ENCODE peak calls at places on chromosomes 2 and 18, in four cellular contexts. H, F, Z and C are unnamed samples. For H3K36me3, the result is how much of the 10 kb centered on the place peaks cover.

GRCh38 chr2:176129013-176129796 is at the start of gene HOXD8:
- DNase-seq in H (no peak), Z (peak), F (peak), C (no peak)

GRCh38 chr18:459801-460200 is 40.7 kb downstream of the COLEC12 start:
- DNase-seq in Z (no peak), F (no peak), H (no peak), C (no peak)

GRCh38 chr2:173990970-173991819 is 26.0 kb upstream of the SP3 start:
- DNase-seq in H (no peak), F (no peak), Z (no peak), C (peak)

GRCh38 chr2:85540131-85540587 is 1.2 kb downstream of the MAT2A start:
- DNase-seq in H (no peak), F (no peak), Z (no peak), C (no peak)

GRCh38 chr2:232170391-232170790 is 208.2 kb upstream of the ALPP start:
- DNase-seq in F (no peak), H (no peak), Z (no peak), C (no peak)

GRCh38 chr2:190123956-190124355 is 61.4 kb upstream of the MSTN start:
- DNase-seq in H (no peak), Z (no peak), F (no peak), C (no peak)

GRCh38 chr2:30567317-30567716 is 120.3 kb downstream of the LCLAT1 start:
- DNase-seq in Z (no peak), F (no peak), H (no peak), C (no peak)

GRCh38 chr2:178072383-178073301 is at the start of gene PDE11A:
- DNase-seq in F (peak), Z (peak), H (no peak), C (peak)

GRCh38 chr2:183037660-183038340 is 457 bp downstream of the NCKAP1 start:
- DNase-seq in Z (peak), H (peak), F (peak), C (peak)

GRCh38 chr2:72147303-72147970 is at the start of gene CYP26B1:
- DNase-seq in H (no peak), F (peak), Z (peak), C (peak)

GRCh38 chr2:72147971-72148369 is 308 bp upstream of the CYP26B1 start:
- DNase-seq in Z (no peak), F (no peak), H (no peak), C (peak)

GRCh38 chr2:72148975-72149555 is 1.4 kb upstream of the CYP26B1 start:
- DNase-seq in F (peak), H (no peak), Z (peak), C (no peak)

GRCh38 chr2:72149556-72150156 is 2.0 kb upstream of the CYP26B1 start:
- DNase-seq in H (no peak), Z (peak), F (peak), C (peak)

DNA sequence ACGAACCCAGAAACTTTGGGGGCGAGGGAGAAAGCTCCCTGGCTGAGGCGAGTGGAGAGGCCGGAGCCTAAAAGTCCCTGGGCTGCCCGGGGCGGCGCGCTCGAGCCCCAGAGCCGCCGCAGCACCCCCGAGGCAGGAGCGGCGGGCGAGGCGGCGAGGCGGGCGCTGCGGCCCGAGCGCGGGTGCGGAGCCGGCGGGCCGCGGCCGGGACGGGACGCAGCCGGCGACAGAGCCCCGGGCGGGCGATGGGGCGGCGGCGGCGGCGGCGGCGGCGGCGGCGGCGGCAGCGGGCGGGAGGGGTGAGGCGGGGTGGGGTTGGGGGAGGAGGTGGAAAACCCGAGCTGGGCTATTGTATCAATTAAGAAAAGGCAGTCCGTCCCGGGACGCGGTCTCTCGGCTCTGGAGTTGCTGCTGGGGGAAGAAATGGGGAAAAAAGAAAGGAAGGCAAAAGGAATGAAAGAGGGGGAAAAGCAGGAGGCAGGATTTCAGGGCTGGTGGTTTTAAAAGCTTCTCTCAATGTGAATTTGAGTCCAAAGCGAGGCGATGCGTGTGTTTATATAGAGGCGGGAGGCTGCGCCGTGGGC is 821 bp upstream of the CYP26B1 start:
- DNase-seq in Z (peak), H (no peak), F (peak), C (no peak)
- H3K4me3 ChIP-seq in Z (peak), H (no peak), F (peak), C (peak)

DNA sequence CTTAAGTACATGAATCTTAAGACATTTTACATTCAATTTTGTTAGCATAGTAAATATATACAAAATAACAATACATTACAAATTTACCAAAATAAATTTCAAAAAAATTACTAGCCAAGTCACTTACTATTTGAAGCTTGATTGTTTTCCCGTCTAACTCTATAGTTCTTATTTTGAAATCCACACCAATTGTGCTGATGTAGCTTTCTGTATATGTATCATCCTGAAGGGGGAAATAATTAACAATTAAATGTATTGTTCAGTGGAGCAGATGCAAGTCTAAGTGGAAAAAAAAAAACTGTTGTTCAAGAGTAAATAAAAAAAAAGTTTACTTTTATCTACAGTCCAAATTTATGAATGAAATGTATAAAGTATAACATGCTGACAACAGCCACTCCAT is 32.1 kb downstream of the RAB1A start:
- DNase-seq in F (no peak), Z (no peak), H (no peak), C (no peak)
- H3K36me3 ChIP-seq in F (under half), Z (half or more), H (under half), C (half or more)

GRCh38 chr2:117917223-117917917 is 96.5 kb downstream of the CCDC93 start:
- DNase-seq in H (no peak), F (peak), Z (no peak), C (no peak)
- TF ChIP-seq CTCF in H (no peak), F (peak), Z (no peak), C (no peak)

GRCh38 chr2:235501663-235502009 is 7.8 kb downstream of the AGAP1 start:
- DNase-seq in F (no peak), Z (no peak), H (no peak), C (no peak)
- H3K4me3 ChIP-seq in F (peak), Z (peak), H (no peak), C (peak)

GRCh38 chr2:222595573-222595972 is 60.3 kb downstream of the FARSB start:
- DNase-seq in F (no peak), Z (no peak), H (no peak), C (no peak)
- H3K36me3 ChIP-seq in F (under half), Z (under half), H (under half), C (half or more)

GRCh38 chr2:1907849-1908533 is 163.7 kb upstream of the PXDN start:
- DNase-seq in H (no peak), Z (no peak), F (no peak), C (no peak)

GRCh38 chr2:1910021-1910420 is 165.7 kb upstream of the PXDN start:
- DNase-seq in F (no peak), Z (peak), H (no peak), C (no peak)

GRCh38 chr2:1911811-1912210 is 167.5 kb upstream of the PXDN start:
- DNase-seq in H (no peak), Z (peak), F (no peak), C (no peak)

GRCh38 chr2:1912771-1913170 is 168.5 kb upstream of the PXDN start:
- DNase-seq in Z (no peak), F (no peak), H (no peak), C (no peak)

DNA sequence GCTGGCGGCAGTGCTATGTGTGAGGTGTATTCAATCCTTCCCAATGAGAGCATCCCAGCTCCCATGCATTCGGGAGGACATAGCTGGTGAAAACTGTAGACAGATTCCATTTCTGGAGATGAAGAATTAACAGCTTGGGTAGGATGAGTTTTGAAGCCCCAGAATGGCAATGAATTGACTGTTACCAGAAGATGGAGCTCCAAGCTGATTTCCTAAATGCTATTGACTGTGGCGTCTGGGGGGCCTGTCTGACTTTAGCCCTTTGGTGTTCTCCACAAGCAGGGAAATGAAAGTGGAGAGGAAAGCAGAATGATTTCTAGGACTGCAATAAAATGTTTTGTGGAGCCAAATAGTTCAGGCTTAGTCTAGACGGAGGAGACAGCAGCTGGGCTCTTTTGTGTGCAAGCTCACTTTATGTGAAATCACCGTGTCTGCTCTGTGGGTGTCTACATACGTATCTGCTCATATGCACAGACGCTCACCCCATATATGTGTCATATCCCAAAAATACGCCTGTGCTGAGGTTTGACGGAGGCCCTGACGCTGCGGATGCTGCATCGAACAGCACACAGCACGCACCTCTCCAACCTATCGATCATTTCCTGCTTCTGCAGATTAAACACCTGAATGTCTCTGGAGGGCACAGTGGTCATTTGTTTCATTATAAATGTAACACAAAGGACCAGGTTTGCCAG is 166.4 kb upstream of the PXDN start:
- DNase-seq in F (peak), Z (no peak), H (no peak), C (no peak)
- TF ChIP-seq CTCF in F (peak), Z (no peak), H (no peak), C (no peak)

DNA sequence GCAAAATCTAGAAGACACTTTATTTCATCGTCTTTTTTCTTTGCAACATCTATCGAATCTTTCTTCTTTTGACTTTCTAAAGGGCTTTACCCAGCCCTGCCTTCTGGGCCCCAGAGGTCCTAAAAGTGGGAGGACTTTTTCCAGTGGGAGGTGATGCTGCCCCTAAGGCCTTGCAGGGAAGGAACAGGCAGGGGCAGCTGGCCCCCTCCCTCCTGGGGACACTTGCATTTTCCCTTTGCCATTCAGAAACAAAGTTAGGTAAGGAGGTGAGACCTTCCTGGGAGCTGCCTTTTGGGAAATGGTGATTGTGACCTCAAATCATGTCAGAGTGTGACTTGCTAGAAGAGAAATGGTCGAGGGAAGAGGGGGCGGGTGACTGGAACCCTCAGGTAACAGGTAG is 132.7 kb downstream of the GLI2 start:
- DNase-seq in F (no peak), Z (no peak), H (no peak), C (no peak)
- H3K4me3 ChIP-seq in F (no peak), Z (no peak), H (no peak), C (no peak)

DNA sequence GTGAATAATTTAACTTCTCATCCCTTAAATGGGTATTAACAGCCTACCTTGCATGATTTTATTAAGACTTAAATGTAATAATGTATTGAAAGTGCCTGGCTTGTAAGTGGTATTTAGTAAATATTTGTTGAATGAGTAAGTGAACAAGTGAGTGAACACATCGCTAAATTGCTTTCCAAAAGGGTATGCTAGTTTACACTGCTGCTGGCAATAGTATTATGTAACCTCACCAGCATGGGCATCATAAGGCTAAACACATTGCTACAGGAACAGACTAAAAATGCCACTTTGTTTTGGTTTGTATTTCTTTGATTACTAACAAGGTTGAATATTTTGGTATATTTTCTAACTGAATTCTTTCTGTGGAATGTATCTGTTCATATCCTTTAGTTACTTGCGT is 9.8 kb downstream of the WDR43 start:
- DNase-seq in H (no peak), F (no peak), Z (no peak), C (no peak)
- H3K36me3 ChIP-seq in H (under half), F (half or more), Z (half or more), C (under half)

GRCh38 chr2:96602330-96602823 is 35.7 kb downstream of the KANSL3 start:
- DNase-seq in F (no peak), Z (no peak), H (no peak), C (no peak)
- TF ChIP-seq CTCF in F (peak), Z (peak), H (no peak), C (no peak)

GRCh38 chr2:79585701-79586428 is 73.0 kb downstream of the CTNNA2 start:
- DNase-seq in H (no peak), F (no peak), Z (no peak), C (no peak)
- H3K4me3 ChIP-seq in H (no peak), F (no peak), Z (no peak), C (no peak)